ENCODE peak calls at places on chromosomes 13 and 19, in five cellular contexts. One of them, this sample, is unnamed.
A peak's percentile ranks its signal among the peaks of the same experiment; 100 is the strongest.

GRCh38 chr19:5489511-5489910 is 34.3 kb downstream of the ZNRF4 start:
- DNase-seq in activated naive CD8-positive, alpha-beta T cell treated with anti-CD3 and anti-CD28 coated beads, Interleukin-2, amount 50 U/mL, for 24 hours: no peak
- DNase-seq in cardiac muscle cell: peak; percentile 34
- DNase-seq in activated CD4-positive, alpha-beta T cell treated with anti-CD3 and anti-CD28 coated beads for 48 hours: no peak
- DNase-seq in activated CD8-positive, alpha-beta memory T cell treated with anti-CD3 and anti-CD28 coated beads for 4 hours: no peak
- DNase-seq in this sample: no peak

GRCh38 chr13:67971291-67971690 is 741.2 kb upstream of the PCDH9 start:
- DNase-seq in activated naive CD8-positive, alpha-beta T cell treated with anti-CD3 and anti-CD28 coated beads, Interleukin-2, amount 50 U/mL, for 24 hours: no peak
- DNase-seq in cardiac muscle cell: no peak
- DNase-seq in activated CD4-positive, alpha-beta T cell treated with anti-CD3 and anti-CD28 coated beads for 48 hours: no peak
- DNase-seq in activated CD8-positive, alpha-beta memory T cell treated with anti-CD3 and anti-CD28 coated beads for 4 hours: no peak
- DNase-seq in this sample: no peak

GRCh38 chr19:8145969-8146368 is 3.4 kb downstream of the FBN3 start:
- DNase-seq in activated naive CD8-positive, alpha-beta T cell treated with anti-CD3 and anti-CD28 coated beads, Interleukin-2, amount 50 U/mL, for 24 hours: no peak
- DNase-seq in cardiac muscle cell: no peak
- DNase-seq in activated CD4-positive, alpha-beta T cell treated with anti-CD3 and anti-CD28 coated beads for 48 hours: no peak
- DNase-seq in activated CD8-positive, alpha-beta memory T cell treated with anti-CD3 and anti-CD28 coated beads for 4 hours: no peak
- DNase-seq in this sample: peak; percentile 71

GRCh38 chr19:17409990-17410389 is 4.6 kb upstream of the BST2 start:
- DNase-seq in activated naive CD8-positive, alpha-beta T cell treated with anti-CD3 and anti-CD28 coated beads, Interleukin-2, amount 50 U/mL, for 24 hours: no peak
- DNase-seq in cardiac muscle cell: no peak
- DNase-seq in activated CD4-positive, alpha-beta T cell treated with anti-CD3 and anti-CD28 coated beads for 48 hours: no peak
- DNase-seq in activated CD8-positive, alpha-beta memory T cell treated with anti-CD3 and anti-CD28 coated beads for 4 hours: no peak
- DNase-seq in this sample: no peak

GRCh38 chr13:114005206-114005720 is 31.4 kb upstream of the C13orf46 start:
- DNase-seq in activated naive CD8-positive, alpha-beta T cell treated with anti-CD3 and anti-CD28 coated beads, Interleukin-2, amount 50 U/mL, for 24 hours: no peak
- DNase-seq in cardiac muscle cell: no peak
- DNase-seq in activated CD4-positive, alpha-beta T cell treated with anti-CD3 and anti-CD28 coated beads for 48 hours: no peak
- DNase-seq in activated CD8-positive, alpha-beta memory T cell treated with anti-CD3 and anti-CD28 coated beads for 4 hours: no peak
- DNase-seq in this sample: no peak

GRCh38 chr13:40096357-40096911 is 441.0 kb downstream of the COG6 start:
- DNase-seq in activated naive CD8-positive, alpha-beta T cell treated with anti-CD3 and anti-CD28 coated beads, Interleukin-2, amount 50 U/mL, for 24 hours: peak; percentile 40
- DNase-seq in cardiac muscle cell: no peak
- DNase-seq in activated CD4-positive, alpha-beta T cell treated with anti-CD3 and anti-CD28 coated beads for 48 hours: peak; percentile 62
- DNase-seq in activated CD8-positive, alpha-beta memory T cell treated with anti-CD3 and anti-CD28 coated beads for 4 hours: peak; percentile 9
- DNase-seq in this sample: no peak

GRCh38 chr19:6204212-6204611 is 68.7 kb downstream of the ACSBG2 start:
- DNase-seq in activated naive CD8-positive, alpha-beta T cell treated with anti-CD3 and anti-CD28 coated beads, Interleukin-2, amount 50 U/mL, for 24 hours: no peak
- DNase-seq in cardiac muscle cell: no peak
- DNase-seq in activated CD4-positive, alpha-beta T cell treated with anti-CD3 and anti-CD28 coated beads for 48 hours: no peak
- DNase-seq in activated CD8-positive, alpha-beta memory T cell treated with anti-CD3 and anti-CD28 coated beads for 4 hours: no peak
- DNase-seq in this sample: no peak

GRCh38 chr19:2726904-2727639 is 5.9 kb upstream of the DIRAS1 start:
- DNase-seq in activated naive CD8-positive, alpha-beta T cell treated with anti-CD3 and anti-CD28 coated beads, Interleukin-2, amount 50 U/mL, for 24 hours: no peak
- DNase-seq in cardiac muscle cell: peak; percentile 30
- DNase-seq in activated CD4-positive, alpha-beta T cell treated with anti-CD3 and anti-CD28 coated beads for 48 hours: no peak
- DNase-seq in activated CD8-positive, alpha-beta memory T cell treated with anti-CD3 and anti-CD28 coated beads for 4 hours: no peak
- DNase-seq in this sample: no peak

GRCh38 chr19:49896863-49897621 is at the start of gene IL4I1:
- DNase-seq in activated naive CD8-positive, alpha-beta T cell treated with anti-CD3 and anti-CD28 coated beads, Interleukin-2, amount 50 U/mL, for 24 hours: peak; percentile 74
- DNase-seq in cardiac muscle cell: no peak
- DNase-seq in activated CD4-positive, alpha-beta T cell treated with anti-CD3 and anti-CD28 coated beads for 48 hours: peak; percentile 74
- DNase-seq in activated CD8-positive, alpha-beta memory T cell treated with anti-CD3 and anti-CD28 coated beads for 4 hours: peak; percentile 31
- DNase-seq in this sample: no peak

GRCh38 chr13:26050568-26051230 is 1.1 kb downstream of the SHISA2 start:
- DNase-seq in activated naive CD8-positive, alpha-beta T cell treated with anti-CD3 and anti-CD28 coated beads, Interleukin-2, amount 50 U/mL, for 24 hours: peak; percentile 8
- DNase-seq in cardiac muscle cell: peak; percentile 70
- DNase-seq in activated CD4-positive, alpha-beta T cell treated with anti-CD3 and anti-CD28 coated beads for 48 hours: peak; percentile 9
- DNase-seq in activated CD8-positive, alpha-beta memory T cell treated with anti-CD3 and anti-CD28 coated beads for 4 hours: no peak
- DNase-seq in this sample: peak; percentile 73

GRCh38 chr13:21259571-21260455 is 83.4 kb downstream of the MRPL57 start:
- DNase-seq in activated naive CD8-positive, alpha-beta T cell treated with anti-CD3 and anti-CD28 coated beads, Interleukin-2, amount 50 U/mL, for 24 hours: no peak
- DNase-seq in cardiac muscle cell: no peak
- DNase-seq in activated CD4-positive, alpha-beta T cell treated with anti-CD3 and anti-CD28 coated beads for 48 hours: no peak
- DNase-seq in activated CD8-positive, alpha-beta memory T cell treated with anti-CD3 and anti-CD28 coated beads for 4 hours: no peak
- DNase-seq in this sample: no peak

GRCh38 chr13:47126432-47126831 is 229.6 kb upstream of the HTR2A start:
- DNase-seq in activated naive CD8-positive, alpha-beta T cell treated with anti-CD3 and anti-CD28 coated beads, Interleukin-2, amount 50 U/mL, for 24 hours: no peak
- DNase-seq in cardiac muscle cell: no peak
- DNase-seq in activated CD4-positive, alpha-beta T cell treated with anti-CD3 and anti-CD28 coated beads for 48 hours: no peak
- DNase-seq in activated CD8-positive, alpha-beta memory T cell treated with anti-CD3 and anti-CD28 coated beads for 4 hours: no peak
- DNase-seq in this sample: no peak

GRCh38 chr13:25397763-25398162 is 26.0 kb downstream of the ATP8A2 start:
- DNase-seq in activated naive CD8-positive, alpha-beta T cell treated with anti-CD3 and anti-CD28 coated beads, Interleukin-2, amount 50 U/mL, for 24 hours: no peak
- DNase-seq in cardiac muscle cell: no peak
- DNase-seq in activated CD4-positive, alpha-beta T cell treated with anti-CD3 and anti-CD28 coated beads for 48 hours: no peak
- DNase-seq in activated CD8-positive, alpha-beta memory T cell treated with anti-CD3 and anti-CD28 coated beads for 4 hours: no peak
- DNase-seq in this sample: no peak

GRCh38 chr13:43983373-43983772 is 103.7 kb downstream of the LACC1 start:
- DNase-seq in activated naive CD8-positive, alpha-beta T cell treated with anti-CD3 and anti-CD28 coated beads, Interleukin-2, amount 50 U/mL, for 24 hours: no peak
- DNase-seq in cardiac muscle cell: peak; percentile 37
- DNase-seq in activated CD4-positive, alpha-beta T cell treated with anti-CD3 and anti-CD28 coated beads for 48 hours: no peak
- DNase-seq in activated CD8-positive, alpha-beta memory T cell treated with anti-CD3 and anti-CD28 coated beads for 4 hours: no peak
- DNase-seq in this sample: no peak

GRCh38 chr19:920051-920857 is 3.1 kb downstream of the KISS1R start:
- DNase-seq in activated naive CD8-positive, alpha-beta T cell treated with anti-CD3 and anti-CD28 coated beads, Interleukin-2, amount 50 U/mL, for 24 hours: peak; percentile 71
- DNase-seq in cardiac muscle cell: peak; percentile 45
- DNase-seq in activated CD4-positive, alpha-beta T cell treated with anti-CD3 and anti-CD28 coated beads for 48 hours: peak; percentile 77
- DNase-seq in activated CD8-positive, alpha-beta memory T cell treated with anti-CD3 and anti-CD28 coated beads for 4 hours: peak; percentile 32
- DNase-seq in this sample: no peak

GRCh38 chr19:16778796-16779411 is 50.3 kb upstream of the SIN3B start:
- DNase-seq in activated naive CD8-positive, alpha-beta T cell treated with anti-CD3 and anti-CD28 coated beads, Interleukin-2, amount 50 U/mL, for 24 hours: peak; percentile 59
- DNase-seq in cardiac muscle cell: peak; percentile 46
- DNase-seq in activated CD4-positive, alpha-beta T cell treated with anti-CD3 and anti-CD28 coated beads for 48 hours: peak; percentile 71
- DNase-seq in activated CD8-positive, alpha-beta memory T cell treated with anti-CD3 and anti-CD28 coated beads for 4 hours: peak; percentile 4
- DNase-seq in this sample: no peak